ENCODE peak calls at places on chromosomes 5 and 9, in nine cellular contexts. S is sciatic nerve; M is SK-N-SH treated with all-trans-retinoic acid at 6 μM for 48 hours; K is Right ventricle myocardium inferior; W is right cardiac atrium; H is natural killer cell; P is activated T-cell treated with anti-CD3 and anti-CD28 coated beads, Interleukin-2, amount 50 U/mL, for 72 hours; V is activated CD8-positive, alpha-beta T cell treated with anti-CD3 and anti-CD28 coated beads for 36 hours; D is Panc1. C is an unnamed sample.

GRCh38 chr5:8340739-8341344 is 471.9 kb downstream of the MTRR start:
- ATAC-seq in S (no peak), M (peak), K (no peak), W (peak), H (no peak), P (no peak), V (no peak), D (no peak), C (no peak)

GRCh38 chr9:82196658-82197057 is 208.1 kb downstream of the SPATA31D1 start:
- ATAC-seq in S (no peak), M (no peak), K (no peak), W (no peak), H (no peak), P (no peak), V (no peak), D (no peak), C (no peak)

GRCh38 chr5:1827410-1828397 is 26.5 kb downstream of the NDUFS6 start:
- ATAC-seq in S (no peak), M (no peak), K (no peak), W (no peak), H (peak), P (peak), V (peak), D (peak), C (peak)

GRCh38 chr9:133914483-133915342 is 77.4 kb downstream of the VAV2 start:
- ATAC-seq in S (peak), M (no peak), K (no peak), W (no peak), H (no peak), P (no peak), V (no peak), D (no peak), C (no peak)

GRCh38 chr5:91110709-91111108 is 272.4 kb downstream of the ARRDC3 start:
- ATAC-seq in S (peak), M (peak), K (peak), W (peak), H (no peak), P (no peak), V (no peak), D (no peak), C (no peak)

GRCh38 chr5:114360816-114361723 is 800 bp upstream of the KCNN2 start:
- ATAC-seq in S (peak), M (peak), K (peak), W (peak), H (no peak), P (peak), V (peak), D (peak), C (no peak)

GRCh38 chr5:74865293-74865798 is 841 bp downstream of the FAM169A start:
- ATAC-seq in S (no peak), M (peak), K (no peak), W (no peak), H (no peak), P (no peak), V (no peak), D (peak), C (no peak)

GRCh38 chr5:116318091-116318854 is 233.4 kb downstream of the COMMD10 start:
- ATAC-seq in S (no peak), M (no peak), K (no peak), W (no peak), H (no peak), P (no peak), V (no peak), D (no peak), C (no peak)

GRCh38 chr5:125011419-125011818 is 265.0 kb upstream of the ZNF608 start:
- ATAC-seq in S (no peak), M (no peak), K (no peak), W (no peak), H (peak), P (no peak), V (no peak), D (no peak), C (no peak)

GRCh38 chr9:86093788-86094555 is 5.4 kb downstream of the GOLM1 start:
- ATAC-seq in S (no peak), M (no peak), K (no peak), W (peak), H (no peak), P (no peak), V (no peak), D (peak), C (no peak)

GRCh38 chr5:175663191-175664184 is 5.6 kb downstream of the HRH2 start:
- ATAC-seq in S (no peak), M (no peak), K (peak), W (peak), H (peak), P (no peak), V (no peak), D (peak), C (no peak)

GRCh38 chr5:78803386-78803785 is 154.8 kb upstream of the LHFPL2 start:
- ATAC-seq in S (peak), M (no peak), K (peak), W (peak), H (no peak), P (no peak), V (no peak), D (no peak), C (no peak)

GRCh38 chr9:130636648-130637020 is 27.8 kb upstream of the PRDM12 start:
- ATAC-seq in S (no peak), M (no peak), K (no peak), W (no peak), H (no peak), P (no peak), V (no peak), D (no peak), C (no peak)

GRCh38 chr9:137480686-137481683 is 21.9 kb upstream of the NSMF start:
- ATAC-seq in S (no peak), M (no peak), K (no peak), W (no peak), H (no peak), P (no peak), V (no peak), D (no peak), C (no peak)

GRCh38 chr5:93621340-93621872 is 38.4 kb downstream of the NR2F1 start:
- ATAC-seq in S (peak), M (peak), K (peak), W (peak), H (no peak), P (no peak), V (no peak), D (peak), C (peak)

GRCh38 chr5:151239237-151239861 is 13.6 kb upstream of the GM2A start:
- ATAC-seq in S (peak), M (peak), K (peak), W (peak), H (peak), P (no peak), V (peak), D (peak), C (no peak)

GRCh38 chr5:9505215-9505614 is 40.7 kb downstream of the SEMA5A start:
- ATAC-seq in S (no peak), M (peak), K (no peak), W (no peak), H (no peak), P (no peak), V (no peak), D (no peak), C (no peak)

GRCh38 chr5:143213851-143214363 is 189.6 kb downstream of the NR3C1 start:
- ATAC-seq in S (no peak), M (no peak), K (no peak), W (no peak), H (no peak), P (peak), V (peak), D (no peak), C (peak)

GRCh38 chr5:139709587-139710369 is 61.6 kb downstream of the CXXC5 start:
- ATAC-seq in S (peak), M (peak), K (peak), W (peak), H (peak), P (no peak), V (peak), D (no peak), C (no peak)

GRCh38 chr5:96572864-96573512 is 89.2 kb upstream of the CAST start:
- ATAC-seq in S (no peak), M (peak), K (no peak), W (no peak), H (no peak), P (peak), V (peak), D (peak), C (peak)

GRCh38 chr5:79962580-79963222 is 28.4 kb downstream of the MTX3 start:
- ATAC-seq in S (peak), M (peak), K (no peak), W (no peak), H (no peak), P (peak), V (peak), D (no peak), C (peak)

GRCh38 chr9:8869812-8870211 is 1070.2 kb upstream of the DMAC1 start:
- ATAC-seq in S (no peak), M (no peak), K (no peak), W (no peak), H (no peak), P (no peak), V (no peak), D (no peak), C (no peak)

GRCh38 chr5:109971968-109972367 is 282.2 kb downstream of the MAN2A1 start:
- ATAC-seq in S (no peak), M (no peak), K (no peak), W (no peak), H (no peak), P (peak), V (peak), D (no peak), C (peak)

GRCh38 chr5:71903826-71904225 is 184.8 kb downstream of the CARTPT start:
- ATAC-seq in S (no peak), M (no peak), K (no peak), W (no peak), H (no peak), P (no peak), V (no peak), D (no peak), C (no peak)

GRCh38 chr5:38465045-38465444 is 91.4 kb downstream of the LIFR start:
- ATAC-seq in S (no peak), M (no peak), K (no peak), W (no peak), H (no peak), P (no peak), V (no peak), D (no peak), C (no peak)

GRCh38 chr5:146366904-146367303 is 28.3 kb downstream of the POU4F3 start:
- ATAC-seq in S (no peak), M (no peak), K (peak), W (peak), H (no peak), P (no peak), V (no peak), D (no peak), C (no peak)

GRCh38 chr9:126773004-126773607 is 31.7 kb upstream of the ZBTB43 start:
- ATAC-seq in S (no peak), M (peak), K (no peak), W (peak), H (no peak), P (no peak), V (peak), D (peak), C (no peak)

GRCh38 chr9:134099123-134099761 is 31.4 kb upstream of the BRD3 start:
- ATAC-seq in S (no peak), M (peak), K (no peak), W (no peak), H (peak), P (peak), V (peak), D (peak), C (peak)

GRCh38 chr9:99075246-99075912 is 29.5 kb upstream of the TGFBR1 start:
- ATAC-seq in S (no peak), M (peak), K (no peak), W (peak), H (no peak), P (no peak), V (no peak), D (no peak), C (no peak)

GRCh38 chr5:151155777-151156731 is 1.5 kb downstream of the ANXA6 start:
- ATAC-seq in S (peak), M (peak), K (no peak), W (peak), H (no peak), P (no peak), V (peak), D (no peak), C (no peak)

GRCh38 chr5:173531863-173532262 is 84.6 kb downstream of the BOD1 start:
- ATAC-seq in S (no peak), M (no peak), K (no peak), W (no peak), H (no peak), P (no peak), V (no peak), D (no peak), C (no peak)

GRCh38 chr5:136133416-136134383 is 1.1 kb downstream of the SMAD5 start:
- ATAC-seq in S (peak), M (peak), K (peak), W (peak), H (no peak), P (peak), V (peak), D (peak), C (no peak)

GRCh38 chr9:82260691-82261090 is 272.1 kb downstream of the SPATA31D1 start:
- ATAC-seq in S (no peak), M (no peak), K (no peak), W (no peak), H (no peak), P (no peak), V (no peak), D (no peak), C (no peak)

GRCh38 chr9:110047955-110048472 is 159.9 kb downstream of the C9orf152 start:
- ATAC-seq in S (peak), M (peak), K (peak), W (peak), H (peak), P (peak), V (peak), D (peak), C (peak)

GRCh38 chr5:119789411-119790117 is 160.2 kb downstream of the FAM170A start:
- ATAC-seq in S (no peak), M (no peak), K (no peak), W (no peak), H (no peak), P (no peak), V (no peak), D (no peak), C (no peak)

GRCh38 chr5:136212252-136212721 is 19.3 kb upstream of the SMIM32 start:
- ATAC-seq in S (peak), M (peak), K (no peak), W (peak), H (no peak), P (no peak), V (no peak), D (peak), C (no peak)

GRCh38 chr9:127987103-127987614 is 6.4 kb upstream of the EEIG1 start:
- ATAC-seq in S (no peak), M (peak), K (peak), W (peak), H (no peak), P (no peak), V (no peak), D (peak), C (no peak)

GRCh38 chr5:164614707-164615106 is 1109.3 kb downstream of the MAT2B start:
- ATAC-seq in S (no peak), M (no peak), K (no peak), W (no peak), H (no peak), P (no peak), V (no peak), D (no peak), C (no peak)

GRCh38 chr5:67221487-67222242 is 25.1 kb upstream of the CD180 start:
- ATAC-seq in S (peak), M (no peak), K (peak), W (peak), H (peak), P (peak), V (peak), D (no peak), C (peak)

GRCh38 chr9:35673998-35674361 is 252 bp downstream of the CA9 start:
- ATAC-seq in S (no peak), M (no peak), K (no peak), W (no peak), H (no peak), P (no peak), V (no peak), D (no peak), C (no peak)

C was measured in activated T-helper 17 cell treated with anti-CD3 and anti-CD28 coated beads, Interleukin-2, amount 50 U/mL, for 72 hours.